ENCODE peak calls at places on chromosomes 11 and 22, in six cellular contexts. J is AG09319, G is nephron progenitor cell, K is GM06990, H is heart right ventricle, W is bronchial epithelial cell. Q is an unnamed sample.

GRCh38 chr22:28316014-28316413 is 363.6 kb downstream of the TTC28 start:
- DNase-seq in J (no peak), G (no peak), K (no peak), H (no peak), W (peak), Q (no peak)

GRCh38 chr11:103284260-103284659 is 175.0 kb downstream of the DYNC2H1 start:
- DNase-seq in J (no peak), G (no peak), K (no peak), H (no peak), W (no peak), Q (no peak)

GRCh38 chr11:122910775-122911174 is 28.2 kb downstream of the JHY start:
- DNase-seq in J (no peak), G (no peak), K (no peak), H (no peak), W (peak), Q (no peak)

GRCh38 chr11:20397281-20397680 is 9.8 kb downstream of the PRMT3 start:
- DNase-seq in J (peak), G (peak), K (peak), H (no peak), W (peak), Q (no peak)

GRCh38 chr11:78798567-78799170 is 224.0 kb upstream of the NARS2 start:
- DNase-seq in J (no peak), G (peak), K (no peak), H (peak), W (peak), Q (peak)

GRCh38 chr22:30743257-30744020 is 48.8 kb downstream of the OSBP2 start:
- DNase-seq in J (no peak), G (no peak), K (no peak), H (no peak), W (no peak), Q (no peak)

GRCh38 chr11:67264886-67265632 is 1.2 kb upstream of the GRK2 start:
- DNase-seq in J (no peak), G (no peak), K (no peak), H (no peak), W (peak), Q (no peak)

GRCh38 chr11:13415201-13415600 is 47.8 kb downstream of the BTBD10 start:
- DNase-seq in J (no peak), G (no peak), K (no peak), H (no peak), W (peak), Q (no peak)

GRCh38 chr11:125513705-125514265 is 17.7 kb upstream of the FEZ1 start:
- DNase-seq in J (no peak), G (no peak), K (no peak), H (no peak), W (no peak), Q (no peak)

GRCh38 chr11:35134403-35135126 is 4.4 kb upstream of the CD44 start:
- DNase-seq in J (no peak), G (no peak), K (no peak), H (no peak), W (peak), Q (no peak)
- TF ChIP-seq CTCF in J (no peak), G (no peak), K (no peak), H (no peak), W (no peak), Q (no peak)

GRCh38 chr11:65719887-65720236 is 736 bp downstream of the RNASEH2C start:
- DNase-seq in J (no peak), G (no peak), K (no peak), H (no peak), W (peak), Q (no peak)
- TF ChIP-seq CTCF in J (peak), G (no peak), K (no peak), H (no peak), W (no peak), Q (no peak)

GRCh38 chr11:59263225-59263894 is 50.6 kb upstream of the MPEG1 start:
- DNase-seq in J (no peak), G (peak), K (no peak), H (no peak), W (no peak), Q (no peak)
- TF ChIP-seq CTCF in J (no peak), G (no peak), K (peak), H (no peak), W (peak), Q (peak)

DNA sequence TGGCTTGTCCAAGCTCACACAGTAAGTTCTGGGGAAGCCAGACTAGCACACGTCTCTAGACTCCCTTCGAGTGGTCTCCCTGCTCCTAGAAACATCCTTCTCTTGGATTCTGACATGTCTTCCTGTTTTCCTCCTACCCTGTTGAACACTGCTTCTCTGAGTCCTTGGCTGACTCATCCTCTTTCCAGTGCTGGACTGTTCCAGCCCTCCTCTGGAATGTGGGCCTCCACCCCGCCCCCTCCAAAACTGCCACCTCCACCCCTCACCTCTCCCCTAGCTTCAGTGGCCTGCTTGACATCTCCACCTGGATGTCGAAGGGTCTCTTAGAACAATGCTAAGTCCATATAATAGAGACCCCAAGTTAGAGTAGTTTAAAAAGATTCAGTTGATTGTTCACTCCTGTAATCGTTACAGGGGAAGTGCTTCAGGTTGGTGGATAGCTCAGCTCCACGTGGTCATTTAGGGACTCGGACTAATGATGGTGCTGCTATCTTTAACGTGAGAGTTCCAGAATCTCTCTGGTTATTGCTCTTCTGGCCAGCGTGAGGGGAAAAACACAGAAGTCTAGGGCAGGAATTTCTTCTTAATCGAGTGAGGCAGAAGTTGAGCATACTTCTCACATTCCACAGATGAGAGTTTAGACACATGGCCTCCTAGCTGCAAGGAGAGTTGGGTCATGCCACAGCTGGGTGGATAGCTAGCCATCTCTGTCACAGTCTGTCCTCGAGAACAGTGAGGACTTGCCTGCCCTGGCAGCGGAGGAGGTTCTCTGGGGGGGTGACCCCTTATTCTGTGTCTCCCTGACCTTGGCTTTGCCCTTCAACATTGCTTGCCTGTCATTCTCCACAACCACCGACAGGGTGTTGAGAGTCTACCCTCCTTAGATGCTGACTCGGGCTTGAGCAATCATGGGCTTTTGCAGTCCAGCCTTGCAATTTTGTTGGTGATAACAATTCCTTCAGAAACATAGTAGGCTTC is 4.7 kb upstream of the C11orf96 start:
- DNase-seq in J (no peak), G (no peak), K (no peak), H (no peak), W (peak), Q (no peak)
- TF ChIP-seq CTCF in J (no peak), G (no peak), K (no peak), H (no peak), W (peak), Q (peak)

DNA sequence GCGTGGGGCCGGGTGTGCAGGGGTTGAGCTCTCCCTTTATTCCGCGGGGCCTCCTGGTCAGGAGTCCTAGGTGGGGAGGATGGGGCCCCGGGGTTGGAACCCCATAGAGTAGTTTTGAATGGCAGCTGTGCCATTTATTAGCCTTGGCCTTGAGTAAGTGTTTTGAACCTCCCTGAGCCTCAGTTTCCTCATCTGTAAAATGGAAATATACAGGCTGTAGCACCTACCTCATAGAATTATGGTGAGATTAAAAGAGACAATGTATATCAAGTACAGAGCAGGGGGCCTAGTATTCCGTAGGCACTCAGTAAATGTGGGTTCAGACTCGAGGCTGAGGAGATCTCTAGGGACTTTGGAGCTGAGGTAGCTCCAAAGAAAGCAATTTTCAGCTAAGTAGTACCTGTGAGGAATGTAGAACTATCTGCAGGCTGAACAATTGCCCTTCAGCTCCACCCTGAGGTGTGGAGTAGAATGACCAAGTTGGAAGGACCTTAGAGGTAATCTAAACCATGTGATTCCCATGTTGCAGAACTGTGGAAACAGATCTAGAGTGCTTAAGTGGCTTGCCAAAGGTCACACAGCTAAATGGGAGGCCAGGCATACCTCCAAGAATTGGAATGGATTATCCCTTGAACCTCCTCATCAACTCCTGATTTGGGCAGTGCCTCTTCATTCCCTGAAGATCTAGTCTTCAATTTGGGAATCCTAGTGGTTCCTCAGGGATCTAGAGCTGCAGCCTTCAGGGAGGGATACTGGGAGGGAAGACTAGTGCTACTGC is 675 bp downstream of the PGAP2 start:
- DNase-seq in J (peak), G (no peak), K (no peak), H (no peak), W (peak), Q (no peak)
- TF ChIP-seq CTCF in J (peak), G (peak), K (peak), H (no peak), W (peak), Q (peak)

DNA sequence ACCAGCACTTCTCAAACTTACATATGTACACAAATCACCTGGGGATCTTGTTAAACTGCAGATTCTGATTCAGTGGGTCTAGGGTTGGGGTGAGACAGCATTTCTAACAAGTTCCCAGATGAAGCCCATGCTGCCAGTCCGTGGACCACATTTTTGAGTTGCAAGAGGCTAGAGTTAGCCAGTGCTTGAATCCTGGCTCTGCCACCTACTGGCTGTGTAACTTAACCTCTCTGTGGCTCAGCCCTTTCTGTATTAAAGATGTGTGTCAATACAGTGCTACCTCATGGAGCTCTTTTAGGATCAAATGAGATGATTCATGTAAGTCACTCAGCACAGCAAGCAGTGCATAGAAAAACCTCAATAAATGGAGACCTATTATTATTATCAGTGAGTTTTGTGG is 90.2 kb upstream of the ISX start:
- DNase-seq in J (no peak), G (no peak), K (no peak), H (no peak), W (peak), Q (no peak)
- TF ChIP-seq CTCF in J (no peak), G (no peak), K (peak), H (no peak), W (no peak), Q (peak)

DNA sequence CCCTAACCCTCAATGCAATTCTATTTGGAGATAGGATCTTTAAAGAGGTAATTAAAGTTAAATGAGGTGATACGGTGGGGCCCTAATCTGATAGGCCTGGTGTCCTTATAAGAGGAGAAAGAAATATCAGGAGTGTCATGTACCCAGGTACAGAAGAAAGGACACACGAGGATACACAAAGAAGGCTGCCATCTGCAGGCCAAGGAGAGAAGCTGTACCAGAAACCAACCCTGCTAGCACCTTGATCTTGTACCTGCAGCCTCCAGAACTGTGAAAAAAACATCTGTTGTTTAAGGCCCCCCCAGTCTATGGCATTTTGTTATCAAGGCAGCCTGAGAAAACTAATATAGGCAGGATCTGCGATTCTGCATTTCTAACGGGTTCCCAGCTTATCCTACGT is 44.2 kb downstream of the FBXO7 start:
- DNase-seq in J (no peak), G (no peak), K (no peak), H (no peak), W (no peak), Q (no peak)
- TF ChIP-seq CTCF in J (peak), G (no peak), K (peak), H (no peak), W (peak), Q (peak)

GRCh38 chr11:44120169-44120568 is 24.7 kb downstream of the EXT2 start:
- DNase-seq in J (no peak), G (no peak), K (no peak), H (peak), W (peak), Q (no peak)
- TF ChIP-seq CTCF in J (peak), G (peak), K (peak), H (peak), W (peak), Q (peak)

GRCh38 chr11:121795206-121795605 is 320.8 kb downstream of the BLID start:
- DNase-seq in J (no peak), G (no peak), K (no peak), H (no peak), W (no peak), Q (no peak)
- TF ChIP-seq CTCF in J (no peak), G (no peak), K (no peak), H (no peak), W (no peak), Q (no peak)